ENCODE peak calls at places on chromosome 3, in five cellular contexts. S, C, A, Z and P are unnamed samples.

GRCh38 chr3:11629716-11630115 is 14.0 kb downstream of the VGLL4 start:
- DNase-seq in S (no peak), C (no peak), A (no peak), Z (no peak), P (no peak)

GRCh38 chr3:10164546-10165393 is at the start of gene IRAK2:
- DNase-seq in S (peak), C (peak), A (peak), Z (no peak), P (peak)

GRCh38 chr3:30292192-30292893 is 314.1 kb upstream of the TGFBR2 start:
- DNase-seq in S (no peak), C (no peak), A (peak), Z (no peak), P (no peak)

GRCh38 chr3:40782086-40782721 is 257.4 kb downstream of the ZNF621 start:
- DNase-seq in S (no peak), C (no peak), A (peak), Z (no peak), P (peak)

GRCh38 chr3:49359623-49360022 is 1.5 kb upstream of the GPX1 start:
- DNase-seq in S (no peak), C (no peak), A (no peak), Z (no peak), P (no peak)

GRCh38 chr3:141442914-141443313 is 43.9 kb upstream of the RASA2 start:
- DNase-seq in S (no peak), C (no peak), A (no peak), Z (no peak), P (no peak)

GRCh38 chr3:122890077-122890484 is 95.2 kb downstream of the SLC49A4 start:
- DNase-seq in S (no peak), C (no peak), A (no peak), Z (peak), P (peak)

GRCh38 chr3:76900571-76900970 is 139.3 kb upstream of the ROBO2 start:
- DNase-seq in S (no peak), C (no peak), A (no peak), Z (no peak), P (no peak)

GRCh38 chr3:116433552-116433951 is 11.7 kb downstream of the LSAMP start:
- DNase-seq in S (no peak), C (no peak), A (no peak), Z (no peak), P (peak)

GRCh38 chr3:48408823-48409281 is 21.0 kb downstream of the PLXNB1 start:
- DNase-seq in S (no peak), C (peak), A (no peak), Z (no peak), P (no peak)

GRCh38 chr3:99545941-99546580 is 92.3 kb upstream of the COL8A1 start:
- DNase-seq in S (no peak), C (no peak), A (no peak), Z (no peak), P (no peak)

GRCh38 chr3:87002346-87002745 is 11.4 kb upstream of the VGLL3 start:
- DNase-seq in S (no peak), C (no peak), A (no peak), Z (no peak), P (no peak)

GRCh38 chr3:133112666-133113065 is 74.5 kb downstream of the TMEM108 start:
- DNase-seq in S (no peak), C (no peak), A (no peak), Z (no peak), P (no peak)

GRCh38 chr3:56911363-56911762 is 109.6 kb upstream of the ARHGEF3 start:
- DNase-seq in S (no peak), C (no peak), A (no peak), Z (no peak), P (no peak)

GRCh38 chr3:16318216-16318615 is 53.2 kb downstream of the OXNAD1 start:
- DNase-seq in S (no peak), C (no peak), A (no peak), Z (no peak), P (no peak)

GRCh38 chr3:16317561-16317945 is 52.5 kb downstream of the OXNAD1 start:
- DNase-seq in S (no peak), C (no peak), A (no peak), Z (no peak), P (no peak)

GRCh38 chr3:16319723-16320122 is 54.7 kb downstream of the OXNAD1 start:
- DNase-seq in S (no peak), C (peak), A (no peak), Z (no peak), P (no peak)

GRCh38 chr3:16316847-16317560 is 52.0 kb downstream of the OXNAD1 start:
- DNase-seq in S (no peak), C (no peak), A (no peak), Z (no peak), P (no peak)

DNA sequence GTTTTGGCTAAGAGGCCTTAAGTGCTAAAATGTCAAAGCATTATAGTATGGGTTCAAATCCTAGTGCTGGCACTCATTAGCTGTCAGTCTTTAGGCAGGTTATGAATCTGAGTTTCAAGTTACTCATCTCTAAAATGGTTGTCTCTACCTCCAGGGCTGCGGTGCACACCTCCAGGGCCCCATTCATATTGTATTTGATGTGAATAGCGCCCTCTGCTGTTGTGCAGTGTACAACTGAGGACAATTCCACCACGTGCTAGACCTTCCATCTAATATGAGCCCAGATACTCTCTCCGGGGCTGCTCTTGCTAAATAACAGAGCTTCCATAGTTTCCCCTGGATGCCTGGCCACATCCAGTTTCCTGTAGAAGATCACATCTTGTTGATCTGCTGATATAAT is 54.3 kb downstream of the OXNAD1 start:
- DNase-seq in S (peak), C (peak), A (peak), Z (no peak), P (peak)
- TF ChIP-seq CTCF in S (peak), C (peak), A (no peak), Z (peak), P (peak)

DNA sequence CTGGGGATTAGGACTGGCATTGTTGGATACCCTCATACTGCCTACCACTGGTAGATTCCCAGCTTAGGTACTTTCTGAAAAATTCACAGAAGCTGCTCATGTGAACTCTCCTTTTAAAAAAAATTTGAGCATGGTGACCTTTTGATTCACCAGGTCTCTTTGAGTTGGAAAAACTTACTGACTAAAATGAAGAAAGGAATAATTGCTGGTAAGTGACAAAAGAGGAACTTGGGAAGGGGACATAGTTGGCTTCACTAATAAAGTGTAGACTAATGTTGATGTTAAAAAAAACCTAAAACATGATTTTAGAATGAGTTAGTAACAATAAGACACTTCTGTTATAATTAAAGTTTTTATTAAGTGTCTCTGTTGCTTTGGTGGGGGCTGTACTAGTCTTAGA is 8.6 kb downstream of the VPS8 start:
- DNase-seq in S (no peak), C (no peak), A (no peak), Z (no peak), P (no peak)
- TF ChIP-seq JUNB in S (no peak), C (no peak), A (no peak), Z (no peak), P (no peak)

GRCh38 chr3:177141899-177142651 is 55.2 kb downstream of the TBL1XR1 start:
- DNase-seq in S (no peak), C (no peak), A (peak), Z (no peak), P (no peak)
- H3K27ac ChIP-seq in S (no peak), C (peak), A (peak), Z (no peak), P (no peak)

GRCh38 chr3:174620138-174620537 is 239.0 kb upstream of the NAALADL2 start:
- DNase-seq in S (no peak), C (no peak), A (no peak), Z (no peak), P (peak)
- TF ChIP-seq CTCF in S (peak), C (no peak), A (no peak), Z (no peak), P (no peak)

GRCh38 chr3:194802125-194802433 is 116.4 kb downstream of the FAM43A start:
- DNase-seq in S (no peak), C (no peak), A (no peak), Z (no peak), P (no peak)

GRCh38 chr3:194805546-194805945 is 119.9 kb downstream of the FAM43A start:
- DNase-seq in S (no peak), C (no peak), A (no peak), Z (no peak), P (no peak)

GRCh38 chr3:194800014-194800413 is 114.3 kb downstream of the FAM43A start:
- DNase-seq in S (no peak), C (no peak), A (no peak), Z (no peak), P (no peak)

GRCh38 chr3:194804796-194805195 is 119.1 kb downstream of the FAM43A start:
- DNase-seq in S (no peak), C (no peak), A (no peak), Z (no peak), P (no peak)

GRCh38 chr3:194801378-194802124 is 115.9 kb downstream of the FAM43A start:
- DNase-seq in S (no peak), C (no peak), A (no peak), Z (no peak), P (no peak)
- TF ChIP-seq JUNB in S (no peak), C (no peak), A (no peak), Z (no peak), P (no peak)

GRCh38 chr3:17384567-17385296 is 357.7 kb downstream of the TBC1D5 start:
- DNase-seq in S (no peak), C (no peak), A (no peak), Z (no peak), P (no peak)
- H3K27ac ChIP-seq in S (peak), C (no peak), A (no peak), Z (no peak), P (no peak)